ENCODE peak calls at places on chromosome X, in four cellular contexts. K is sigmoid colon, U is suprapubic skin, Z is spleen. Y is an unnamed sample.
A peak's percentile ranks its signal among the peaks of the same experiment; 100 is the strongest.

GRCh38 chrX:8971116-8971515 is 62.8 kb downstream of the FAM9B start:
- DNase-seq in K (no peak), U (no peak), Z (no peak), Y (no peak)

GRCh38 chrX:123155327-123155726 is 28.8 kb upstream of the GRIA3 start:
- DNase-seq in U (no peak), K (no peak), Z (no peak), Y (no peak)

GRCh38 chrX:56793533-56794320 is 64.7 kb downstream of the NBDY start:
- DNase-seq in Z (peak; percentile 62), U (no peak), K (peak; percentile 57), Y (peak; percentile 3)

GRCh38 chrX:13360146-13360545 is 40.3 kb upstream of the ATXN3L start:
- DNase-seq in U (no peak), K (no peak), Z (no peak), Y (no peak)

GRCh38 chrX:40897768-40898167 is 162.4 kb upstream of the MED14 start:
- DNase-seq in K (no peak), U (no peak), Z (no peak), Y (no peak)

GRCh38 chrX:1713296-1713695 is 98.4 kb downstream of the ASMT start:
- DNase-seq in U (no peak), K (no peak), Z (no peak), Y (no peak)

GRCh38 chrX:74446876-74447275 is 25.6 kb downstream of the SLC16A2 start:
- DNase-seq in K (no peak), Z (no peak), U (no peak), Y (no peak)

GRCh38 chrX:24860140-24860539 is 155.6 kb downstream of the ARX start:
- DNase-seq in Z (no peak), K (no peak), U (no peak), Y (no peak)

GRCh38 chrX:3295731-3296130 is 50.7 kb downstream of the MXRA5 start:
- DNase-seq in K (no peak), Z (no peak), U (no peak), Y (no peak)

GRCh38 chrX:13428055-13428786 is 108.4 kb upstream of the ATXN3L start:
- DNase-seq in Z (peak; percentile 68), U (no peak), K (no peak), Y (no peak)

GRCh38 chrX:45518552-45518951 is 317.9 kb upstream of the DIPK2B start:
- DNase-seq in Z (no peak), U (no peak), K (no peak), Y (no peak)

GRCh38 chrX:137749282-137749681 is 183.4 kb downstream of the ZIC3 start:
- DNase-seq in Z (no peak), U (no peak), K (no peak), Y (no peak)

GRCh38 chrX:134671207-134671750 is 13.0 kb upstream of the PLAC1 start:
- DNase-seq in U (no peak), K (no peak), Z (no peak), Y (no peak)

GRCh38 chrX:45956222-45956867 is 588.9 kb downstream of the ZNF674 start:
- DNase-seq in K (no peak), Z (no peak), U (no peak), Y (no peak)

GRCh38 chrX:123830309-123830708 is 29.5 kb upstream of the XIAP start:
- DNase-seq in K (no peak), U (no peak), Z (no peak), Y (peak; percentile 75)

GRCh38 chrX:104392350-104392749 is 137.6 kb upstream of the ESX1 start:
- DNase-seq in U (no peak), K (no peak), Z (no peak), Y (no peak)

GRCh38 chrX:72351606-72352338 is 46.1 kb upstream of the CITED1 start:
- DNase-seq in Z (no peak), K (no peak), U (peak; percentile 67), Y (no peak)

GRCh38 chrX:155747520-155747919 is 133.6 kb upstream of the VAMP7 start:
- DNase-seq in Z (no peak), K (no peak), U (no peak), Y (peak; percentile 77)

GRCh38 chrX:154505726-154506125 is 10.3 kb downstream of the FAM3A start:
- DNase-seq in Z (no peak), U (no peak), K (no peak), Y (no peak)

GRCh38 chrX:130705591-130705990 is 197.4 kb downstream of the ENOX2 start:
- DNase-seq in K (no peak), Z (no peak), U (no peak), Y (no peak)

GRCh38 chrX:9855536-9856320 is 69.5 kb downstream of the SHROOM2 start:
- DNase-seq in U (no peak), K (peak; percentile 59), Z (no peak), Y (no peak)

GRCh38 chrX:81411517-81411916 is 209.6 kb downstream of the SH3BGRL start:
- DNase-seq in U (no peak), Z (no peak), K (no peak), Y (no peak)

GRCh38 chrX:20519077-20519617 is 252.4 kb upstream of the RPS6KA3 start:
- DNase-seq in U (no peak), K (no peak), Z (no peak), Y (no peak)

GRCh38 chrX:13051529-13052172 is 7.2 kb upstream of the FAM9C start:
- DNase-seq in K (no peak), Z (no peak), U (no peak), Y (no peak)

GRCh38 chrX:144275403-144275802 is 391.5 kb downstream of the UBE2NL start:
- DNase-seq in K (no peak), Z (no peak), U (no peak), Y (no peak)

GRCh38 chrX:10444204-10444603 is 176.2 kb downstream of the MID1 start:
- DNase-seq in U (no peak), Z (no peak), K (no peak), Y (no peak)

GRCh38 chrX:139134316-139134715 is 396.2 kb upstream of the F9 start:
- DNase-seq in K (no peak), Z (no peak), U (no peak), Y (no peak)
- H3K27me3 ChIP-seq in K (no peaks in the 10 kb centered on the region), Z (no peaks in the 10 kb centered on the region), U (no peaks in the 10 kb centered on the region), Y (no peaks in the 10 kb centered on the region)

DNA sequence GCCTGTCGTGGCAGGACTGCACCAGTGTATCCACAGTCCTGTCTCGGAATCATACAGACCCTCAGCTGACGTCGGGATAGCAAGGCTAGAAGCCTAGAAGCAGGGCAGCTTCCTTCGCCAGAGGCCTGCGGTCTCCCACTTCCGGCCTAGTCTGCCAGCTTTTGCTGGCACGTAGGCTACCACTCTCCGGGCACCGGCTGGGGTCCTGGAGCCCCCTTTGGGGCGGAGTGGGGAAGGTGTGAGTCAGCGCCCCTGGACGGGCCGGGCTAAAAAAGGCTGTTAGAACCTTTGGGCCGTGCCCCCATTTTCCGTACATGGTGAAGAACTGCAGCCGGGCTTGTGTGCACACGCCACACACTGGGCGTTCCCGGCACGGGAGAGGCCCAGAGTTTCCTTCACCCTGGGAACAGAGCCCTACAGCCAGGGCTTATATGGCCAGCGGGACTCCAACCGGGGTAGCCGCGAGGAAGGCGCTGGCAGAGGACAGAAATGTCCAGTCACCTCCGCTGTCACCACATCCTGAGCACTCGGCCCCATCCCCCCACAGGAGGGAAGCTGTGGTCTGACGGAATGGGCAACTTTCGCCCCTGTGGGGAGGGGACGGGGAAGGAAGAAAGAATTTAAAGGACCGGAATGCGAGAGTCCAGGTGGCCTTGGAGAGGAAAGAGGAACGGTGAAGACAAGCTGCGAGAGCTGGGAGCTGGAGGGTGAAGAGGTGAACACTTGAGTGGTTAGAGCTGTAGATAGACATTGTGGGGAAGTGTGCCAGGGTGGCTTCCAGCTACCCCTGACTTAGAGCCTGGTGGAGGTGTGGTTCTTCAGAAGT is 4.6 kb downstream of the MAGIX start:
- DNase-seq in Z (peak; percentile 91), K (peak; percentile 95), U (peak; percentile 81), Y (peak; percentile 74)
- TF ChIP-seq POLR2AphosphoS5 in Z (peak; percentile 80), K (peak; percentile 84), U (peak; percentile 23), Y (peak; percentile 64)

DNA sequence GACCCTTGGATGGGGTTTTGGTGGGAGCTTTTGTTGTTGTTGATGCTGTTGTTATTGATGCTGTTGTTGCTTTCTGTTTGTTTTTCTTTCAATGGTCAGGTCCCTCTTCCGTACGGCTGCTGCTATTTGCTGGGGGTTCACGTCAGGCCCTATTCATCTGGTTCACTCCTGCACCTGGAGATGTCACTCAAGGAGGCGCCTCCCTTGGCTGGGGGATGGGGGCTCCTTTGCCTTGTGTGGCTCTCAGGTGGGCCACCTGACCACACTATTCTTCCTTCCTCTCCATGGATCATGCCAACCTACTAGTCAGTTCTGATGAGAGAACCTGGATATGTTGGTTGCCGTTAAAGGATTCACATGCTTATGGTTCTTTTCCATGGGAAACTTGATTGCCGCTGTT is 39.1 kb upstream of the PRPS1 start:
- DNase-seq in K (no peak), U (no peak), Z (no peak), Y (no peak)
- H3K36me3 ChIP-seq in K (no peaks in the 10 kb centered on the region), U (no peaks in the 10 kb centered on the region), Z (no peaks in the 10 kb centered on the region), Y (no peaks in the 10 kb centered on the region)

GRCh38 chrX:47172549-47172948 is 21.1 kb upstream of the UBA1 start:
- DNase-seq in Z (peak; percentile 33), K (no peak), U (peak; percentile 32), Y (no peak)
- H3K27me3 ChIP-seq in Z (no peaks in the 10 kb centered on the region), K (no peaks in the 10 kb centered on the region), U (no peaks in the 10 kb centered on the region), Y (no peaks in the 10 kb centered on the region)

GRCh38 chrX:16946361-16946964 is at the start of gene REPS2:
- DNase-seq in K (peak; percentile 88), U (peak; percentile 84), Z (peak; percentile 94), Y (peak; percentile 90)

GRCh38 chrX:16950423-16950822 is 4.0 kb downstream of the REPS2 start:
- DNase-seq in K (no peak), Z (no peak), U (no peak), Y (no peak)

DNA sequence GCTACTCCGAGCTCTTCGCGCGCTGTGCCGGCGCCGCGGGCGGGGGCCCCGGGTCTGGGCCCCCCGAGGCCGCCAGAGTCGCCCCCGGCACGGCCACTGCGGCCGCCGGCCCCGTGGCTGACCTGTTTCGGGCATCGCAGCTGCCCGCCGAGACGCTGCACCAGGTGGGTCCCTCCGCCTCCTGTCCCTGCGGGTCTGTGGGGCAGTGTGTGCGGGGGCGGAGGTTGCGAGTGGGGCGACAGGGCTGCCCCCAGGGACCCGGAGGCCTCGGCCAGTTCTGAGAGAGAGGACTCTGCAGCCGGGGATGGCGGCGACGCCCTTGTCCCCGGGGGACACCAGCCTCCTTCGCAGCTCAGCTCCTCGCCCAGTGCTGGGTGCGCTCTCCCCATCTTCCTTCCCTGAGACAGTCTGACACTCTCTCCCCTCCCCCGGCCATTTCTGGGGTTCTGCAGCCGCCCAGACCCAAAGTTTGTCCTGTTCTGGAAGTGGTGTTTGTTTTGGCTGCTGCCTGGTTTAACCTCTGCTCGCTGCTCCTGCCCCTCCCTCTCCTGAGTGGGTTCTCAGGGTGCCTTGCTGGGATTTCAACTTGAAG is 609 bp downstream of the REPS2 start:
- DNase-seq in U (no peak), Z (peak; percentile 85), K (peak; percentile 66), Y (peak; percentile 23)
- TF ChIP-seq POLR2AphosphoS5 in U (no peak), Z (no peak), K (no peak), Y (no peak)

GRCh38 chrX:69216911-69217310 is 51.7 kb upstream of the PJA1 start:
- DNase-seq in K (peak; percentile 78), Z (no peak), U (no peak), Y (no peak)

GRCh38 chrX:69215161-69215560 is 49.9 kb upstream of the PJA1 start:
- DNase-seq in K (no peak), Z (no peak), U (no peak), Y (no peak)

GRCh38 chrX:69216446-69216845 is 51.2 kb upstream of the PJA1 start:
- DNase-seq in K (peak; percentile 53), U (no peak), Z (no peak), Y (no peak)

GRCh38 chrX:69221239-69222102 is 56.2 kb upstream of the PJA1 start:
- DNase-seq in U (no peak), Z (no peak), K (peak; percentile 38), Y (no peak)

GRCh38 chrX:69218407-69218806 is 53.2 kb upstream of the PJA1 start:
- DNase-seq in K (no peak), Z (no peak), U (no peak), Y (no peak)
- H3K36me3 ChIP-seq in K (no peaks in the 10 kb centered on the region), Z (no peaks in the 10 kb centered on the region), U (no peaks in the 10 kb centered on the region), Y (no peaks in the 10 kb centered on the region)

GRCh38 chrX:634306-634958 is 3.8 kb downstream of the SHOX start:
- DNase-seq in K (peak; percentile 53), Z (peak; percentile 48), U (no peak), Y (no peak)
- H3K27me3 ChIP-seq in K (peaks cover 90% of the 10 kb centered on the region), Z (peaks cover 94% of the 10 kb centered on the region), U (peaks cover 90% of the 10 kb centered on the region), Y (peaks cover 92% of the 10 kb centered on the region)

Y was measured in transverse colon.